ENCODE peak calls at places on chromosomes 11 and 22, in seven cellular contexts. I, D, Y, K, V, Q and B are unnamed samples.

GRCh38 chr11:96188625-96189006 is 154.4 kb downstream of the MAML2 start:
- DNase-seq in I (no peak), D (no peak), Y (no peak), K (peak), V (no peak), Q (peak), B (no peak)

GRCh38 chr11:26483101-26483500 is 89.0 kb downstream of the MUC15 start:
- DNase-seq in I (no peak), D (no peak), Y (no peak), K (no peak), V (no peak), Q (no peak), B (no peak)

GRCh38 chr22:40218723-40219294 is 41.1 kb downstream of the TNRC6B start:
- DNase-seq in I (no peak), D (no peak), Y (no peak), K (peak), V (no peak), Q (no peak), B (no peak)

GRCh38 chr11:63614136-63614664 is at the start of gene PLAAT3:
- DNase-seq in I (peak), D (peak), Y (no peak), K (no peak), V (peak), Q (no peak), B (peak)

GRCh38 chr11:95732930-95733602 is 56.5 kb downstream of the FAM76B start:
- DNase-seq in I (no peak), D (no peak), Y (no peak), K (no peak), V (no peak), Q (no peak), B (no peak)

GRCh38 chr11:125343732-125344131 is 152.3 kb downstream of the FEZ1 start:
- DNase-seq in I (no peak), D (no peak), Y (no peak), K (no peak), V (no peak), Q (no peak), B (no peak)

GRCh38 chr11:89405629-89406028 is 85.5 kb downstream of the NOX4 start:
- DNase-seq in I (no peak), D (no peak), Y (no peak), K (no peak), V (no peak), Q (no peak), B (no peak)

GRCh38 chr11:121580154-121580553 is 127.4 kb upstream of the SORL1-AS1 start:
- DNase-seq in I (no peak), D (no peak), Y (no peak), K (no peak), V (no peak), Q (no peak), B (no peak)

GRCh38 chr11:29260939-29261705 is 755.7 kb downstream of the KCNA4 start:
- DNase-seq in I (no peak), D (no peak), Y (no peak), K (peak), V (no peak), Q (no peak), B (no peak)

GRCh38 chr11:117934526-117935307 is 5.5 kb upstream of the TMPRSS13 start:
- DNase-seq in I (no peak), D (no peak), Y (no peak), K (no peak), V (no peak), Q (no peak), B (no peak)

GRCh38 chr11:22808559-22809197 is 20.9 kb downstream of the SVIP start:
- DNase-seq in I (no peak), D (no peak), Y (no peak), K (no peak), V (no peak), Q (no peak), B (no peak)

GRCh38 chr11:117600261-117600783 is 196.7 kb downstream of the DSCAML1 start:
- DNase-seq in I (no peak), D (no peak), Y (no peak), K (no peak), V (no peak), Q (no peak), B (no peak)

GRCh38 chr11:58958500-58958899 is 19.2 kb downstream of the GLYATL1 start:
- DNase-seq in I (peak), D (peak), Y (peak), K (peak), V (peak), Q (peak), B (peak)

GRCh38 chr11:48055292-48056132 is 75.2 kb downstream of the PTPRJ start:
- DNase-seq in I (no peak), D (no peak), Y (no peak), K (peak), V (no peak), Q (no peak), B (no peak)

GRCh38 chr11:67213251-67213650 is 53.0 kb upstream of the GRK2 start:
- DNase-seq in I (no peak), D (no peak), Y (no peak), K (no peak), V (no peak), Q (peak), B (peak)

GRCh38 chr11:74138572-74138971 is 32.2 kb downstream of the C2CD3 start:
- DNase-seq in I (no peak), D (no peak), Y (no peak), K (peak), V (peak), Q (no peak), B (no peak)

GRCh38 chr22:18057568-18058209 is 20.1 kb upstream of the PEX26 start:
- DNase-seq in I (no peak), D (no peak), Y (no peak), K (peak), V (peak), Q (peak), B (no peak)

GRCh38 chr11:62988281-62988680 is 3.5 kb upstream of the SLC22A6 start:
- DNase-seq in I (no peak), D (no peak), Y (no peak), K (no peak), V (no peak), Q (no peak), B (no peak)

GRCh38 chr11:102079625-102080024 is 30.6 kb upstream of the YAP1 start:
- DNase-seq in I (no peak), D (no peak), Y (no peak), K (no peak), V (no peak), Q (no peak), B (no peak)

GRCh38 chr11:113994077-113994954 is 19.4 kb downstream of the HTR3A start:
- DNase-seq in I (peak), D (peak), Y (no peak), K (no peak), V (peak), Q (no peak), B (peak)

GRCh38 chr11:86484164-86484794 is 109.6 kb downstream of the CCDC81 start:
- DNase-seq in I (no peak), D (no peak), Y (no peak), K (peak), V (peak), Q (no peak), B (no peak)

DNA sequence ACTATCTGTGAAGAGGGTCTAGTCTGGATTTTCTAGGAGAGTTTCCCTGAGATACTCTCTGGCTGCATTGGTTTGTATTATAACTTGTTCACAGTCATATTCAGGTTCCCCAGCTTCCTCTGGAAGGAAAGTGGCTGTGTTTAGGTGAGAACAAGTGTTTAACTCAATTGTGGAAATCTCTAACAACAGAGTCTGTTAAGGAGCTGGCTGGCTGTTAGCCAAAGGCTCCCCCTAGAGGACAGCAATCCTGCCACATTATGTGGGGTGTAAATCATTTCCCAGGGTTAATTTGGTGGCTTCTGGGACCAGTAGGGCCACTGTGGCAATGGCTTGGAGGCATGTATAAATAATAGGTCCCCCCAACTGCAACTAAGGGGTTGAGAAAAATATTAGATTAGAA is 18.4 kb downstream of the MS4A6E start:
- DNase-seq in I (no peak), D (peak), Y (no peak), K (peak), V (no peak), Q (no peak), B (no peak)
- TF ChIP-seq TAF1 in I (no peak), D (no peak), Y (no peak), K (no peak), V (no peak), Q (no peak), B (no peak)

DNA sequence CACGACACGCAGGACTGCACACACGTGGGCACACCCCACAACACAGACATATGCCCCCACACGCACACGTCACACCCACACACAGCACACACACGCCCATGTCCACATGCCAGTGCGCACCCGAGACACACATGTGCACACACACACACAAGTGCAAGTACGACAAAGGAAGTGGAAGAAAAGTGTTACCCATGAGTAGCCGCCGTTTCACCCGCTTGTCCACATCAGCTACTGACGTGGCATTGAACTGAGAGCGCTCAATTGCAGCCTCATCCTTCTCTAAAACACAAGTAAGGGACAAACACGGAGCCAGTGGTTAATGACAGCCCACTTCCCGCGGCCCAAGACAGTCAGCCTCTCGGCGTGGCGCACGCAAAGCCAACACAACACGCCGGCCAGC is 68.4 kb upstream of the TTLL12 start:
- DNase-seq in I (no peak), D (no peak), Y (no peak), K (no peak), V (no peak), Q (no peak), B (no peak)
- TF ChIP-seq POLR2AphosphoS5 in I (no peak), D (no peak), Y (no peak), K (no peak), V (no peak), Q (no peak), B (no peak)

GRCh38 chr11:4459470-4459869 is 10.4 kb downstream of the OR52K2 start:
- DNase-seq in I (no peak), D (no peak), Y (no peak), K (no peak), V (no peak), Q (no peak), B (no peak)
- TF ChIP-seq TAF1 in I (no peak), D (no peak), Y (no peak), K (no peak), V (no peak), Q (no peak), B (no peak)

DNA sequence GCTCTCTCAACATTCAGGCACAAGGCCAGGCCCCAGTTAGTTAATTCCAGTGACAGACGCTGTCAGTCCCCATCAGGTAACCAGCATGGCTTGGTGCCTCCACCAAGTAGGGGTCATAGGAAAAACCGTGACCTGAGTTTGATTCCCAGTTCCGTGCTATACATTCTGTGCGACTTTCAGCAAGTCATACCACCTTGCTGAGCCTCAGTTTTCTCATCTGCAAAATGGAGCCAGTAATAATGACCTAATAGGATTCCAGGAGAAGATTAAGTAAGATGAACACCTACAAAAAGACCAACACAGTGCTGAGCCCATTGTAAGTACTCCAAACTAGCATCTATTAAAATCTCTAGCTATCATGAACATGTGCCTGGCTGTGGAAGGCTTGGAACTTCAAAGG is 24.8 kb upstream of the LRRC55 start:
- DNase-seq in I (no peak), D (no peak), Y (no peak), K (no peak), V (no peak), Q (no peak), B (no peak)
- TF ChIP-seq POLR2AphosphoS5 in I (no peak), D (no peak), Y (no peak), K (no peak), V (no peak), Q (no peak), B (no peak)

GRCh38 chr22:28838971-28839370 is 38.6 kb upstream of the XBP1 start:
- DNase-seq in I (no peak), D (no peak), Y (no peak), K (peak), V (no peak), Q (no peak), B (no peak)
- TF ChIP-seq TAF1 in I (no peak), D (no peak), Y (no peak), K (no peak), V (no peak), Q (no peak), B (no peak)

GRCh38 chr22:38032681-38033521 is 24.3 kb upstream of the PICK1 start:
- DNase-seq in I (no peak), D (no peak), Y (no peak), K (peak), V (peak), Q (no peak), B (no peak)
- TF ChIP-seq POLR2AphosphoS5 in I (no peak), D (no peak), Y (no peak), K (no peak), V (no peak), Q (no peak), B (no peak)